ENCODE peak calls at places on chromosomes 6 and 20, in eight cellular contexts. H is GM23248, M is adrenal gland, S is cardiac muscle cell, B is upper lobe of right lung, F is ascending aorta, N is A549, G is left ventricle myocardium inferior. T is an unnamed sample.

GRCh38 chr6:26333458-26334297 is 31.3 kb upstream of the BTN3A2 start:
- DNase-seq in H (no peak), N (no peak), G (no peak), S (no peak), B (no peak), M (no peak), F (no peak), T (no peak)

GRCh38 chr6:31763617-31763940 is 1.1 kb downstream of the SAPCD1 start:
- DNase-seq in M (no peak), F (no peak), B (no peak), H (peak), S (no peak), G (no peak), N (peak), T (no peak)

GRCh38 chr6:53119349-53119748 is 29.3 kb downstream of the GCM1 start:
- DNase-seq in F (no peak), S (no peak), M (no peak), N (peak), B (no peak), G (no peak), H (peak), T (no peak)

GRCh38 chr6:45537539-45537938 is 159.8 kb upstream of the SUPT3H start:
- DNase-seq in S (no peak), F (no peak), B (no peak), N (no peak), M (no peak), H (no peak), G (no peak), T (no peak)

GRCh38 chr6:16562498-16562897 is 198.8 kb downstream of the ATXN1 start:
- DNase-seq in N (no peak), H (peak), F (no peak), B (no peak), G (no peak), S (no peak), M (no peak), T (no peak)

GRCh38 chr6:30327232-30327746 is 562 bp downstream of the TRIM39 start:
- DNase-seq in G (no peak), H (no peak), N (no peak), M (no peak), S (no peak), B (no peak), F (no peak), T (no peak)

GRCh38 chr20:12928755-12929401 is 79.9 kb upstream of the SPTLC3 start:
- DNase-seq in F (no peak), B (no peak), G (no peak), M (no peak), N (peak), H (peak), S (no peak), T (no peak)

GRCh38 chr6:44062771-44063560 is 64.3 kb downstream of the MRPL14 start:
- DNase-seq in S (no peak), M (peak), N (peak), H (no peak), F (no peak), G (no peak), B (peak), T (no peak)

GRCh38 chr6:8652710-8653109 is 217.4 kb upstream of the SLC35B3 start:
- DNase-seq in N (no peak), M (no peak), F (no peak), H (no peak), S (no peak), G (no peak), B (no peak), T (no peak)

GRCh38 chr6:3455121-3455489 is 1.7 kb downstream of the SLC22A23 start:
- DNase-seq in H (peak), G (no peak), B (no peak), N (no peak), S (peak), F (no peak), M (no peak), T (no peak)

GRCh38 chr6:48135352-48136084 is 24.5 kb upstream of the PTCHD4 start:
- DNase-seq in B (no peak), H (peak), N (peak), G (no peak), F (no peak), M (peak), S (no peak), T (no peak)

GRCh38 chr6:36745836-36746235 is 48.2 kb downstream of the RAB44 start:
- DNase-seq in B (no peak), F (no peak), G (no peak), M (no peak), H (no peak), S (no peak), N (no peak), T (no peak)

GRCh38 chr6:136969930-136970329 is 47.8 kb downstream of the SLC35D3 start:
- DNase-seq in N (no peak), H (no peak), G (no peak), M (no peak), B (no peak), F (no peak), S (no peak), T (no peak)

GRCh38 chr6:125232466-125232865 is 69.3 kb downstream of the HDDC2 start:
- DNase-seq in F (no peak), B (no peak), M (no peak), G (no peak), N (no peak), S (no peak), H (peak), T (no peak)

GRCh38 chr20:49561806-49562205 is 6.1 kb downstream of the PTGIS start:
- DNase-seq in G (no peak), F (no peak), H (peak), M (no peak), B (no peak), N (no peak), S (no peak), T (no peak)

GRCh38 chr20:9241232-9241692 is 172.4 kb downstream of the PLCB4 start:
- DNase-seq in N (peak), F (no peak), H (peak), G (no peak), B (no peak), S (no peak), M (no peak), T (no peak)

GRCh38 chr20:57480444-57481152 is 44.3 kb downstream of the CTCFL start:
- DNase-seq in F (peak), N (no peak), M (no peak), S (peak), G (no peak), B (peak), H (no peak), T (peak)

GRCh38 chr6:65280060-65280459 is 427.0 kb downstream of the EYS start:
- DNase-seq in F (no peak), M (no peak), H (no peak), N (no peak), G (no peak), B (no peak), S (no peak), T (no peak)

GRCh38 chr20:57397693-57398108 is 6.5 kb downstream of the RBM38 start:
- DNase-seq in F (no peak), M (no peak), S (no peak), H (no peak), G (peak), N (no peak), B (peak), T (peak)

GRCh38 chr6:165664553-165665383 is 1.7 kb upstream of the PDE10A start:
- DNase-seq in G (no peak), M (no peak), B (no peak), H (no peak), F (no peak), N (no peak), S (no peak), T (no peak)

GRCh38 chr6:130282234-130282995 is 59.7 kb upstream of the SAMD3 start:
- DNase-seq in H (peak), G (no peak), M (no peak), F (no peak), N (no peak), S (peak), B (no peak), T (no peak)

GRCh38 chr20:62595491-62595890 is 46.8 kb upstream of the SLCO4A1 start:
- DNase-seq in S (no peak), M (peak), F (no peak), G (peak), N (peak), H (peak), B (no peak), T (no peak)

GRCh38 chr6:31737315-31738047 is 1.2 kb upstream of the CLIC1 start:
- DNase-seq in S (peak), B (no peak), G (no peak), N (peak), H (no peak), M (no peak), F (no peak), T (no peak)

GRCh38 chr6:170080169-170080827 is 210.6 kb downstream of the DLL1 start:
- DNase-seq in B (no peak), H (no peak), F (no peak), M (no peak), S (no peak), N (no peak), G (peak), T (peak)

GRCh38 chr20:47334022-47334551 is 22.4 kb downstream of the ZMYND8 start:
- DNase-seq in S (no peak), H (peak), G (no peak), N (peak), B (peak), M (peak), F (peak), T (no peak)

GRCh38 chr6:11200356-11200755 is 32.1 kb downstream of the NEDD9 start:
- DNase-seq in G (no peak), N (no peak), S (no peak), B (no peak), H (peak), F (no peak), M (no peak), T (no peak)

GRCh38 chr20:9535457-9535856 is 21.1 kb downstream of the LAMP5 start:
- DNase-seq in S (no peak), F (no peak), H (no peak), B (no peak), G (no peak), N (no peak), M (no peak), T (no peak)

GRCh38 chr20:51221791-51222408 is 199.0 kb upstream of the KCNG1 start:
- DNase-seq in N (no peak), S (no peak), M (no peak), H (peak), F (no peak), G (no peak), B (no peak), T (no peak)

GRCh38 chr6:53961679-53962370 is 149.4 kb upstream of the MLIP start:
- DNase-seq in S (peak), M (no peak), H (peak), B (no peak), F (no peak), G (no peak), N (peak), T (no peak)

GRCh38 chr20:60749804-60750602 is 502.1 kb upstream of the CDH4 start:
- DNase-seq in B (no peak), F (no peak), M (no peak), H (peak), S (no peak), N (peak), G (no peak), T (no peak)

GRCh38 chr6:121436966-121437756 is 1.7 kb downstream of the GJA1 start:
- DNase-seq in H (peak), N (peak), S (peak), G (peak), F (peak), B (peak), M (peak), T (peak)

GRCh38 chr6:150273457-150274309 is 95.1 kb upstream of the IYD start:
- DNase-seq in S (no peak), H (no peak), M (no peak), G (no peak), B (no peak), F (no peak), N (no peak), T (no peak)
- H3K27ac ChIP-seq in S (peak), H (no peak), M (no peak), G (no peak), B (no peak), F (no peak), N (no peak), T (no peak)

GRCh38 chr6:108578166-108578565 is 17.4 kb downstream of the FOXO3 start:
- DNase-seq in H (no peak), B (no peak), S (no peak), G (no peak), N (no peak), M (no peak), F (peak), T (no peak)
- H3K27ac ChIP-seq in H (no peak), B (no peak), S (no peak), G (peak), N (no peak), M (no peak), F (peak), T (peak)

DNA sequence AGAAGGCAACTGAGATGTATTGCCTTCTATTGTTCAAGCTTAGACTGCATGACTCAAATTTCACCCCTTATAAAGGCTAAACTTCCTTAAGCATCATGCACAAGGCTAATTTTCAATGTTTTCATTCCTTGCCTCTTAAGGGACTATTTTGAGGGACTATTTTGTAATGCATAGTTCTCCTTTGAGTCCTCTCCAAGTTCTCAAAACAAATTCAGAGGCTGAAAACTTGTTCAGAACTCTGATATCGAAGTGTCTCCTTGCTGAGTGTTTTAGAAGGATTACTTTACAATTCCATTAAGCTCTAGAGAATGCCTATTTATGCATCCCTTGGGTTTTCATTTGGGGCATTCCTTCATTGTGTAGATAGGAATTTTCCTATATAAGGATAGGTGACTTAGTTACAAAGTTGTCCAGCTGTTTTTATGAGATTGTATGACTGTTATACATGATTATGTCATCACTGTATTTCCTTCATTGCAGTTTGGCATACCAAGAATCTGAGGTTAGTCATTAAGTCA is 41.7 kb downstream of the COL19A1 start:
- DNase-seq in M (no peak), S (no peak), F (no peak), H (peak), N (no peak), G (no peak), B (no peak), T (no peak)
- H3K27ac ChIP-seq in M (no peak), S (no peak), F (no peak), H (no peak), N (no peak), G (no peak), B (no peak), T (no peak)

GRCh38 chr6:28589234-28589951 is 63.7 kb downstream of the GPX5 start:
- DNase-seq in G (no peak), F (no peak), H (peak), B (no peak), N (peak), S (peak), M (peak), T (no peak)
- H3K27ac ChIP-seq in G (no peak), F (no peak), H (peak), B (no peak), N (peak), S (peak), M (no peak), T (no peak)

GRCh38 chr6:34897130-34897529 is 8.1 kb downstream of the ANKS1A start:
- DNase-seq in S (no peak), F (no peak), N (no peak), G (no peak), M (no peak), H (no peak), B (no peak), T (no peak)
- H3K27ac ChIP-seq in S (no peak), F (no peak), N (no peak), G (peak), M (no peak), H (no peak), B (peak), T (no peak)

GRCh38 chr6:158646023-158646888 is 1.7 kb upstream of the DYNLT1 start:
- DNase-seq in B (peak), F (peak), N (no peak), G (no peak), M (peak), H (no peak), S (no peak), T (peak)
- H3K27ac ChIP-seq in B (peak), F (peak), N (no peak), G (peak), M (no peak), H (peak), S (no peak), T (no peak)

DNA sequence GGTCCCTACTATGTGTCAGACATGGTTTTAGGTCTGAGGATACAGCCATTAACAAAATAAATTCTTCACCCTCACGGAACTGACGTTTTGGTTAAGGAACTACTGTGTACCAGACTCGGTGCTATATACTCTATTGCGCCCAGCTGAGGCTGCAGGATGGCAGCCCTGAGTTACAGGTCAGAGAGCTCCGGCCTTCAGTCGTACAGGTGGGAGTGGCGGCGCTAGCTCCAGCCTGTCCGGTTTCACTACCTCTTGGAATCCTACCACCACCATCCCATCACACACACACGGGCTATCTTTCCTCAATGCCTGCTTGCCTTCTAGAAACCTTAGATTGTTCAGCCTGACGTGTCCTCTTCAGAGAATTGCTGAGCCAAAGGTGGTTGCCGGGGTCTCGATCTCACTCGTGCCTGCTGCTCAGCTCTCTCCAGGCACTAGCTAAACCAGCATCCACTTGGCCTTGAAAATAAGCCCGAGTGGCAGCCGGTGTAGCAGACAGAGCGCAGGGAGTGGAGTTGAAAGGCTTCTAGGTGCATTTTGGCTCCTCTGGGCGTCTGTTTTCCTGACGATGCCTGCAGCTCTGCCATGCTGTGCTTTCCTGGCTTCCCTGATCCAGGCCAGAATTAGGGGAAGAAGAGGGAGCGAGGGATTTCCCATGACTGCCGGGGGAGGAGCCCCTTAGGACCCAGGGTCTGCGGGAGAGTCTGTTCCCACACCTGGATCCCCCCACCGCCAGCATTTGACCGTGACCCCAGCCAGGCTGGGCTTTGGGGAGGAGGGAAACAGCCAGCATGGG is 1.1 kb upstream of the TCF15 start:
- DNase-seq in G (no peak), B (peak), N (no peak), H (no peak), M (no peak), F (no peak), S (no peak), T (no peak)
- H3K27ac ChIP-seq in G (peak), B (no peak), N (no peak), H (no peak), M (no peak), F (no peak), S (no peak), T (no peak)

DNA sequence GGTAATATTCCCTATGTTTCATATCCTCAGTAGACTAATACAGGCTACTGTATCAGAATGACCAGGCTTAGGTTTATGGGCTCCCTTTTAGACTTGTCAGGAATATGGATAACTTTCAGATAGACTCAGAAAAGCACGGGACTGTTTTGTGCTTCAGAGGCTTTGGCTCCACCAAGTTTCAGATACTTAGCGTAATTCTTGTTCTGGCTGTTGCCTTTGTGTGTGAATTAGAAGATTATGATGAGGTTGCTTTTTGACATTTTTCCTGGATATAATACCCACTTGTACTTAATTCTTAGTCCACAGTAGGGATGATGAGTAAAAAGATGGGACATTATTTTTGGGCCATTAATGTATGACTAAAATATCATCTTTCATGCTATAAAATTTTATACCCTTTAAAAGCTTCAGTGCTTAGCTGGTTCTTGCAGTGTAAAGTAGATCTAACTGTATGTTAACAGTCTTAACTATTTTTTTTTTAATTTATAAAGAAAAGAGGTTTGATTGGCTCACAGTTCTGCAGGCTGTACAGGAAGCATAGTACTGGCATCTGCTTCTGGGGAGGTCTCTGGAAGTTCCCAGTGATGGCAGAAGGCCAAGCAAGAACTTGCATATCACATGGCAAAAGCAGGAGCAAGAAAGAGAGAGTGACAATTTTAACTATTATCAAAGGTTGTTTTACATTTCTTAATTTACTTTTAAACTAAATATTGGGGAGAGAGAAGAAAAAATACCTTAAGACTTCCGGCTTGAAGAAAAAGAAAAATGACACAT is 120.7 kb downstream of the ZFAND3 start:
- DNase-seq in G (no peak), S (peak), B (no peak), N (no peak), F (no peak), M (peak), H (no peak), T (peak)
- H3K27ac ChIP-seq in G (no peak), S (no peak), B (no peak), N (no peak), F (no peak), M (no peak), H (no peak), T (no peak)

GRCh38 chr6:144215932-144216667 is 65.8 kb downstream of the STX11 start:
- DNase-seq in N (peak), F (peak), G (peak), B (peak), S (peak), M (peak), H (peak), T (peak)
- H3K27ac ChIP-seq in N (peak), F (peak), G (peak), B (peak), S (peak), M (peak), H (peak), T (peak)